ENCODE peak calls at places on chromosomes 12 and 14, in five cellular contexts. One of them, this sample, is unnamed.

GRCh38 chr12:12338528-12339168 is 11.4 kb downstream of the MANSC1 start:
- DNase-seq in H9: no peak
- DNase-seq in neural crest cell: no peak
- DNase-seq in endothelial cell: no peak
- DNase-seq in left ventricle myocardium inferior: no peak
- DNase-seq in this sample: no peak

GRCh38 chr12:102879144-102879763 is 37.8 kb downstream of the PAH start:
- DNase-seq in endothelial cell: peak; percentile 18
- DNase-seq in left ventricle myocardium inferior: peak; percentile 22
- DNase-seq in neural crest cell: peak; percentile 29
- DNase-seq in H9: peak; percentile 84
- DNase-seq in this sample: peak; percentile 62

GRCh38 chr12:64221656-64222010 is 463 bp downstream of the KICS2 start:
- DNase-seq in neural crest cell: peak; percentile 75
- DNase-seq in endothelial cell: peak; percentile 87
- DNase-seq in H9: peak; percentile 94
- DNase-seq in left ventricle myocardium inferior: peak; percentile 87
- DNase-seq in this sample: peak; percentile 46

GRCh38 chr14:59280961-59281360 is 92.5 kb downstream of the DAAM1 start:
- DNase-seq in left ventricle myocardium inferior: no peak
- DNase-seq in endothelial cell: no peak
- DNase-seq in H9: no peak
- DNase-seq in neural crest cell: no peak
- DNase-seq in this sample: no peak

GRCh38 chr12:47773062-47773857 is at the start of gene SLC48A1:
- DNase-seq in neural crest cell: peak; percentile 70
- DNase-seq in endothelial cell: peak; percentile 85
- DNase-seq in left ventricle myocardium inferior: peak; percentile 80
- DNase-seq in H9: peak; percentile 79
- DNase-seq in this sample: no peak

GRCh38 chr14:101061411-101062064 is 158.0 kb upstream of the RTL1 start:
- DNase-seq in left ventricle myocardium inferior: no peak
- DNase-seq in neural crest cell: no peak
- DNase-seq in H9: no peak
- DNase-seq in endothelial cell: no peak
- DNase-seq in this sample: no peak

GRCh38 chr14:99125113-99125512 is 146.9 kb downstream of the BCL11B start:
- DNase-seq in endothelial cell: peak; percentile 1
- DNase-seq in left ventricle myocardium inferior: no peak
- DNase-seq in H9: no peak
- DNase-seq in neural crest cell: no peak
- DNase-seq in this sample: no peak

GRCh38 chr14:52458721-52459085 is 93.6 kb downstream of the TXNDC16 start:
- DNase-seq in neural crest cell: no peak
- DNase-seq in H9: no peak
- DNase-seq in left ventricle myocardium inferior: no peak
- DNase-seq in endothelial cell: no peak
- DNase-seq in this sample: no peak

GRCh38 chr12:132593071-132593470 is 17.3 kb downstream of the LRCOL1 start:
- DNase-seq in endothelial cell: no peak
- DNase-seq in left ventricle myocardium inferior: no peak
- DNase-seq in H9: no peak
- DNase-seq in neural crest cell: no peak
- DNase-seq in this sample: no peak

GRCh38 chr12:73301530-73301929 is 1029.4 kb downstream of the TRHDE start:
- DNase-seq in left ventricle myocardium inferior: no peak
- DNase-seq in neural crest cell: no peak
- DNase-seq in H9: no peak
- DNase-seq in endothelial cell: no peak
- DNase-seq in this sample: no peak

GRCh38 chr12:31588976-31589375 is 2.0 kb downstream of the DENND5B start:
- DNase-seq in left ventricle myocardium inferior: no peak
- DNase-seq in endothelial cell: no peak
- DNase-seq in H9: no peak
- DNase-seq in neural crest cell: no peak
- DNase-seq in this sample: no peak

GRCh38 chr14:100769035-100769939 is 42.6 kb downstream of the DLK1 start:
- DNase-seq in endothelial cell: no peak
- DNase-seq in H9: no peak
- DNase-seq in left ventricle myocardium inferior: no peak
- DNase-seq in neural crest cell: no peak
- DNase-seq in this sample: no peak

GRCh38 chr12:115204957-115205754 is 521.2 kb upstream of the TBX3 start:
- DNase-seq in neural crest cell: no peak
- DNase-seq in endothelial cell: no peak
- DNase-seq in H9: peak; percentile 45
- DNase-seq in left ventricle myocardium inferior: no peak
- DNase-seq in this sample: no peak

GRCh38 chr12:53737951-53738833 is 10.9 kb upstream of the CALCOCO1 start:
- DNase-seq in neural crest cell: no peak
- DNase-seq in left ventricle myocardium inferior: no peak
- DNase-seq in H9: peak; percentile 88
- DNase-seq in endothelial cell: peak; percentile 35
- DNase-seq in this sample: no peak

GRCh38 chr14:66443158-66443695 is 42.9 kb upstream of the CCDC196 start:
- DNase-seq in left ventricle myocardium inferior: no peak
- DNase-seq in neural crest cell: no peak
- DNase-seq in H9: no peak
- DNase-seq in endothelial cell: no peak
- DNase-seq in this sample: no peak

GRCh38 chr14:99648385-99648784 is 3.5 kb downstream of the HHIPL1 start:
- DNase-seq in endothelial cell: no peak
- DNase-seq in left ventricle myocardium inferior: no peak
- DNase-seq in H9: no peak
- DNase-seq in neural crest cell: no peak
- DNase-seq in this sample: no peak

GRCh38 chr12:76555226-76555767 is 4.3 kb downstream of the OSBPL8 start:
- DNase-seq in H9: no peak
- DNase-seq in endothelial cell: no peak
- DNase-seq in neural crest cell: no peak
- DNase-seq in left ventricle myocardium inferior: no peak
- DNase-seq in this sample: no peak

GRCh38 chr12:48956279-48957140 is 777 bp downstream of the ARF3 start:
- DNase-seq in neural crest cell: peak; percentile 70
- DNase-seq in H9: peak; percentile 98
- DNase-seq in endothelial cell: peak; percentile 77
- DNase-seq in left ventricle myocardium inferior: peak; percentile 85
- DNase-seq in this sample: peak; percentile 84

GRCh38 chr12:87439990-87440827 is 589.0 kb downstream of the C12orf50 start:
- DNase-seq in H9: no peak
- DNase-seq in endothelial cell: no peak
- DNase-seq in left ventricle myocardium inferior: no peak
- DNase-seq in neural crest cell: no peak
- DNase-seq in this sample: peak; percentile 90

GRCh38 chr12:31222620-31223222 is 103.2 kb downstream of the SINHCAF start:
- DNase-seq in H9: no peak
- DNase-seq in neural crest cell: no peak
- DNase-seq in endothelial cell: no peak
- DNase-seq in left ventricle myocardium inferior: no peak
- DNase-seq in this sample: no peak

GRCh38 chr14:39974036-39974435 is 541.8 kb upstream of the FBXO33 start:
- DNase-seq in left ventricle myocardium inferior: no peak
- DNase-seq in H9: no peak
- DNase-seq in endothelial cell: no peak
- DNase-seq in neural crest cell: no peak
- DNase-seq in this sample: no peak

GRCh38 chr12:3004655-3005565 is 45.7 kb downstream of the TEAD4 start:
- DNase-seq in endothelial cell: no peak
- DNase-seq in neural crest cell: no peak
- DNase-seq in left ventricle myocardium inferior: no peak
- DNase-seq in H9: no peak
- DNase-seq in this sample: no peak

GRCh38 chr14:99647407-99647806 is 2.5 kb downstream of the HHIPL1 start:
- DNase-seq in neural crest cell: no peak
- DNase-seq in left ventricle myocardium inferior: no peak
- DNase-seq in endothelial cell: no peak
- DNase-seq in H9: no peak
- DNase-seq in this sample: peak; percentile 55

GRCh38 chr14:105271224-105271890 is 23.0 kb downstream of the BTBD6 start:
- DNase-seq in endothelial cell: no peak
- DNase-seq in H9: peak; percentile 19
- DNase-seq in neural crest cell: no peak
- DNase-seq in left ventricle myocardium inferior: no peak
- DNase-seq in this sample: no peak

GRCh38 chr12:32877670-32878459 is 18.7 kb downstream of the PKP2 start:
- DNase-seq in left ventricle myocardium inferior: peak; percentile 80
- DNase-seq in H9: no peak
- DNase-seq in neural crest cell: no peak
- DNase-seq in endothelial cell: no peak
- DNase-seq in this sample: no peak

GRCh38 chr12:118548887-118549286 is 172.5 kb downstream of the SUDS3 start:
- DNase-seq in neural crest cell: no peak
- DNase-seq in endothelial cell: no peak
- DNase-seq in H9: no peak
- DNase-seq in left ventricle myocardium inferior: no peak
- DNase-seq in this sample: no peak

GRCh38 chr12:115983226-115983798 is 294.2 kb downstream of the MED13L start:
- DNase-seq in endothelial cell: peak; percentile 46
- DNase-seq in H9: peak; percentile 76
- DNase-seq in left ventricle myocardium inferior: no peak
- DNase-seq in neural crest cell: no peak
- DNase-seq in this sample: no peak

GRCh38 chr12:67632005-67632404 is 16.5 kb upstream of the DYRK2 start:
- DNase-seq in neural crest cell: peak; percentile 11
- DNase-seq in left ventricle myocardium inferior: no peak
- DNase-seq in H9: no peak
- DNase-seq in endothelial cell: no peak
- DNase-seq in this sample: no peak

DNA sequence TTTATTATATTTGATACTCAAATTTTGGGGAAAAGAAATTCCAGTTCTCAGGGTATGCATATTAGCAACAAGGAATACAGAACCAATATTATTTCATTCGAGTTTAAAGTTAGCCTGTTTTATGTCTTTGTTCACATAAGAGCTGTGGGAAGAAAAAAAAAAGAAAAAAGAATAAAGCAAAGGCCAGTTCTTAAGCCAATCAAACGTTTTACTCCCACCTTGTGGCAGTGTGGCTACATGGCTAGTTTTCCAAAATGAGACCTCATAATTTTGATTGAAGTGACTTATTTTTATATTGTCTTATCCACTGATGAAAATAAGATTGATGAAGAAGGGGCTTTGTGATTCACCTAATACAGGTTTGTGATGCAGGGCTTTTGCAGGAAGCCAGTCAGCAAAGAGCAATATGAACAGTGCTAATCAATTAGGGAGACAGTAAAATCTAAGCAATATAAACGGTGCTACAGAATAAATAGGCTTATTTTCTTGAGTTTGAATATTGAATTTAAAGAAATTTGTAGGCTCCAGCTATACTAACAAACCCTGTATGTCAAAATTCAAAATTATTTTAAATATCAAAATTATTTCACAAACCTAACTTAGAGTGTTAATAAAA is 624.1 kb upstream of the FOXG1 start:
- DNase-seq in left ventricle myocardium inferior: no peak
- DNase-seq in endothelial cell: no peak
- DNase-seq in neural crest cell: no peak
- DNase-seq in H9: no peak
- DNase-seq in this sample: no peak
- TF ChIP-seq CTCF in left ventricle myocardium inferior: no peak
- TF ChIP-seq CTCF in endothelial cell: peak; percentile 56
- TF ChIP-seq CTCF in neural crest cell: peak; percentile 72
- TF ChIP-seq CTCF in H9: peak; percentile 71
- TF ChIP-seq CTCF in this sample: peak; percentile 76

GRCh38 chr12:65511134-65511912 is 232.8 kb downstream of the MSRB3 start:
- DNase-seq in left ventricle myocardium inferior: peak; percentile 53
- DNase-seq in neural crest cell: no peak
- DNase-seq in H9: no peak
- DNase-seq in endothelial cell: no peak
- DNase-seq in this sample: no peak
- TF ChIP-seq CTCF in left ventricle myocardium inferior: no peak
- TF ChIP-seq CTCF in neural crest cell: no peak
- TF ChIP-seq CTCF in H9: no peak
- TF ChIP-seq CTCF in endothelial cell: no peak
- TF ChIP-seq CTCF in this sample: no peak

GRCh38 chr12:22828059-22828458 is 203.1 kb downstream of the ETNK1 start:
- DNase-seq in endothelial cell: no peak
- DNase-seq in left ventricle myocardium inferior: no peak
- DNase-seq in H9: no peak
- DNase-seq in neural crest cell: no peak
- DNase-seq in this sample: no peak
- TF ChIP-seq CTCF in endothelial cell: no peak
- TF ChIP-seq CTCF in left ventricle myocardium inferior: no peak
- TF ChIP-seq CTCF in H9: no peak
- TF ChIP-seq CTCF in neural crest cell: no peak
- TF ChIP-seq CTCF in this sample: no peak

GRCh38 chr12:120457133-120457532 is 10.9 kb downstream of the GATC start:
- DNase-seq in H9: peak; percentile 65
- DNase-seq in neural crest cell: no peak
- DNase-seq in left ventricle myocardium inferior: no peak
- DNase-seq in endothelial cell: peak; percentile 14
- DNase-seq in this sample: no peak
- TF ChIP-seq CTCF in H9: peak; percentile 71
- TF ChIP-seq CTCF in neural crest cell: peak; percentile 49
- TF ChIP-seq CTCF in left ventricle myocardium inferior: peak; percentile 20
- TF ChIP-seq CTCF in endothelial cell: peak; percentile 14
- TF ChIP-seq CTCF in this sample: peak; percentile 52